ENCODE peak calls at places on chromosome 11, in seven cellular contexts. H is AG09309, W is lower lobe of right lung, O is cardiac muscle cell, J is NB4, P is HFF-Myc, B is RWPE1. C is an unnamed sample.
A peak's percentile ranks its signal among the peaks of the same experiment; 100 is the strongest.

GRCh38 chr11:130055637-130056036 is 14.1 kb upstream of the APLP2 start:
- DNase-seq in P (no peak), J (no peak), W (no peak), O (no peak), B (peak; percentile 29), H (no peak), C (no peak)

GRCh38 chr11:80293293-80293692 is 852.5 kb upstream of the TENM4 start:
- DNase-seq in P (no peak), O (no peak), H (no peak), W (no peak), B (no peak), J (no peak), C (no peak)

GRCh38 chr11:129277216-129277838 is 85.2 kb upstream of the ARHGAP32 start:
- DNase-seq in J (no peak), B (peak; percentile 8), H (no peak), O (peak; percentile 33), W (no peak), P (no peak), C (no peak)

GRCh38 chr11:103284260-103284659 is 175.0 kb downstream of the DYNC2H1 start:
- DNase-seq in J (no peak), W (no peak), H (no peak), B (no peak), O (no peak), P (no peak), C (no peak)

GRCh38 chr11:70651036-70651435 is 252.7 kb downstream of the CTTN start:
- DNase-seq in B (no peak), W (no peak), J (no peak), P (no peak), H (no peak), O (no peak), C (no peak)

GRCh38 chr11:100942016-100942415 is 187.6 kb downstream of the PGR start:
- DNase-seq in H (no peak), W (no peak), O (peak; percentile 28), P (no peak), B (no peak), J (no peak), C (no peak)

GRCh38 chr11:34264266-34265110 is 93.3 kb downstream of the ABTB2 start:
- DNase-seq in P (no peak), B (no peak), J (no peak), W (no peak), O (no peak), H (no peak), C (no peak)

GRCh38 chr11:118841469-118842222 is 42.0 kb upstream of the CXCR5 start:
- DNase-seq in B (no peak), J (no peak), P (no peak), W (no peak), H (no peak), O (no peak), C (no peak)

GRCh38 chr11:12291313-12291712 is 86.1 kb upstream of the PARVA start:
- DNase-seq in P (no peak), O (no peak), W (no peak), B (no peak), J (no peak), H (no peak), C (no peak)

GRCh38 chr11:28697920-28698827 is 590.0 kb downstream of the METTL15 start:
- DNase-seq in W (no peak), P (no peak), H (no peak), B (peak; percentile 41), J (peak; percentile 53), O (peak; percentile 76), C (peak; percentile 39)

GRCh38 chr11:114179234-114179941 is 116.8 kb upstream of the NNMT start:
- DNase-seq in J (no peak), O (peak; percentile 24), W (peak; percentile 84), P (no peak), H (no peak), B (no peak), C (peak; percentile 49)

GRCh38 chr11:2599561-2600189 is 100.1 kb downstream of the KCNQ1OT1 start:
- DNase-seq in O (no peak), H (no peak), B (no peak), P (no peak), J (no peak), W (no peak), C (no peak)

GRCh38 chr11:102225689-102226562 is 91.4 kb upstream of the BIRC3 start:
- DNase-seq in B (no peak), W (no peak), J (no peak), P (peak; percentile 78), H (no peak), O (no peak), C (peak; percentile 84)

GRCh38 chr11:12692238-12693074 is 18.2 kb downstream of the TEAD1 start:
- DNase-seq in H (peak; percentile 77), B (peak; percentile 52), P (peak; percentile 89), J (no peak), O (peak; percentile 71), W (peak; percentile 77), C (peak; percentile 97)

GRCh38 chr11:117807482-117808272 is 10.7 kb upstream of the DSCAML1 start:
- DNase-seq in W (peak; percentile 85), O (peak; percentile 82), J (peak; percentile 77), P (no peak), B (peak; percentile 58), H (no peak), C (peak; percentile 45)

GRCh38 chr11:111729441-111729840 is 36.7 kb downstream of the PPP2R1B start:
- DNase-seq in P (no peak), W (no peak), B (no peak), H (no peak), J (no peak), O (no peak), C (no peak)

GRCh38 chr11:123853038-123853437 is 32.4 kb downstream of the TMEM225 start:
- DNase-seq in J (no peak), P (no peak), W (no peak), H (no peak), O (no peak), B (no peak), C (no peak)

GRCh38 chr11:123856444-123856843 is 29.0 kb downstream of the TMEM225 start:
- DNase-seq in W (no peak), B (no peak), J (no peak), P (no peak), H (no peak), O (no peak), C (no peak)

GRCh38 chr11:123851110-123851509 is 34.4 kb downstream of the TMEM225 start:
- DNase-seq in P (no peak), W (no peak), H (no peak), B (no peak), O (no peak), J (no peak), C (no peak)
- TF ChIP-seq CTCF in P (no peak), W (no peak), H (no peak), B (no peak), O (no peak), J (no peak), C (no peak)

GRCh38 chr11:57458410-57459111 is 1.8 kb upstream of the RTN4RL2 start:
- DNase-seq in P (no peak), J (peak; percentile 58), W (peak; percentile 61), B (no peak), H (no peak), O (peak; percentile 55), C (no peak)
- TF ChIP-seq CTCF in P (peak; percentile 82), J (peak; percentile 76), W (peak; percentile 61), B (peak; percentile 89), H (peak; percentile 81), O (peak; percentile 90), C (peak; percentile 81)

DNA sequence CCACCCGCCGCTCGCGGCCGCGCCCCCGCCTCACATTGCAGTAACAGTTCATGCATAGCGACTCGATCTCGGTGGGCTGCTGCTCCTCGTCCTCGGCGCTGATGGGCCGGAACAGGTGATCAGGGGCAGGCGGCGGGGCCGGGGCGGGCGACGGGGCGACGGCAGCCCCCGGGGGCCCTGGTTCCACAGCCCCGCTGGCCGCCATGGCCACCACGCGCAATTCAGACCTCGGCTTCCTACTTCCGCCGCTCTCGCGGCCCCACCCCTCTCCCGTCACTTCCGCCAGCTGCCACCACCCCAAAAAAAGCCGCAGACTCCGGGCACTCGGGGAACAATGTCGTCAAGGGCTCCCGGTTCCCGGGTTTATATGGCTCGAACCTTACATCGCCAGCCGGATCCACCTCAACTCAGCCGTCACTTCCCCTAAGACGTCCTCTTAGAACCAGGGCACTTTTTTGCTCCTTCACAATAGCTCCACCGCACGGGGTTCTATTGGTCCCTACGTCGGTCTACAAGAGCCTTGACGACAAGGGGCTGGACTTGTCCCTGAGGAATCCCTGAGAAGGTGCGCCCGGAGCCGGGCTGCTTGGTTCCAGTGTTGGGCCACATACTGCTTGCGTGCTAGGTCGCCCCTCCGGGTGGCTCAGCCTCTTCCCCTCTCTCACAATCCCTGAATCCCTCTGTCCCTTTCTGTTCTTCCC is at the start of gene ZPR1:
- DNase-seq in O (peak; percentile 82), W (peak; percentile 93), P (no peak), J (peak; percentile 77), B (peak; percentile 83), H (no peak), C (no peak)
- TF ChIP-seq CTCF in O (no peak), W (no peak), P (no peak), J (no peak), B (no peak), H (no peak), C (no peak)

GRCh38 chr11:68425866-68426380 is 34.6 kb upstream of the PPP6R3 start:
- DNase-seq in P (no peak), B (no peak), O (no peak), J (no peak), W (no peak), H (no peak), C (no peak)
- TF ChIP-seq CTCF in P (no peak), B (no peak), O (no peak), J (no peak), W (no peak), H (no peak), C (no peak)

DNA sequence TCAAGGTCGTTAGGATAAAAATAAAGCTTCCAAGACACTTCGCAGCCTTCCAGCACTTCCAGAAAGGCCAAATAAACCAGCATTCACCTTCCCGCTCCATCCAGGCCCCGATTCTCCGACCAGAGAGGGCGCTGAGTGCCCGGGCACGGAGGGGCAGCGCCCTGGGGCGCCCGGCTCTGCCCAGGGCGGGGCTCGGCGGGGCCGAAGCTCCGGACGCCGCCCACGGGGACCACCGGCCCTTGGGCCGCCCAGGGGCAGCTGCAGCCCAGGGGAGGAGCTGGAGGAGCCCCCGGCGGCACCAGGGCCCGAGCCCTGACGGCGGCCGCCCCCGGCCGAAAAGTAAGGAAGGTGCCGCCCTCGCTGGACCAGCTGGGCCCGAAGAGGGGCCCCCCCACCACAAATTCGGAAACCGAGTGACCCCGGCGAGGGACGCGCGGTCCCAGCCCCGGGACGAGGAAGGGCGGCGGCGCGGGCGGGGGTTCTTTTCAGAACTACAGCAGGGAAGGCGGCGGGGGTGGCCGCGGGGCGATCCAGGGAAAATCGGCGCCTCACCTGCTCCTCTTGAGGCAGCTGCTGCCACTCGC is 346 bp downstream of the ATL3 start:
- DNase-seq in O (peak; percentile 51), P (no peak), H (no peak), J (peak; percentile 78), W (peak; percentile 75), B (peak; percentile 51), C (no peak)
- TF ChIP-seq CTCF in O (peak; percentile 36), P (peak; percentile 36), H (peak; percentile 44), J (peak; percentile 35), W (peak; percentile 42), B (peak; percentile 53), C (peak; percentile 36)

C was measured in astrocyte of the cerebellum.